ENCODE peak calls at places on chromosome 7, in five cellular contexts. Z is A549, J is GM12878, M is H1, F is HepG2. L is an unnamed sample.

GRCh38 chr7:12951397-12951801 is 264.0 kb downstream of the ARL4A start:
- DNase-seq in Z (peak), J (no peak), M (no peak), F (no peak), L (peak)

GRCh38 chr7:1070544-1071342 is 17.2 kb upstream of the GPER1 start:
- DNase-seq in Z (no peak), J (no peak), M (no peak), F (no peak), L (no peak)

GRCh38 chr7:38413784-38414183 is 140.3 kb upstream of the TARP start:
- DNase-seq in Z (no peak), J (no peak), M (no peak), F (no peak), L (no peak)

GRCh38 chr7:158270856-158271413 is 316.7 kb downstream of the PTPRN2 start:
- DNase-seq in Z (no peak), J (no peak), M (no peak), F (no peak), L (no peak)

GRCh38 chr7:5330288-5330687 is 47.5 kb downstream of the SLC29A4 start:
- DNase-seq in Z (no peak), J (no peak), M (no peak), F (no peak), L (no peak)

GRCh38 chr7:129363-130221 is 62.8 kb upstream of the FAM20C start:
- DNase-seq in Z (no peak), J (no peak), M (no peak), F (no peak), L (no peak)

GRCh38 chr7:14590206-14590605 is 312.3 kb downstream of the DGKB start:
- DNase-seq in Z (no peak), J (no peak), M (no peak), F (no peak), L (no peak)

GRCh38 chr7:99121496-99122021 is 22.3 kb downstream of the SMURF1 start:
- DNase-seq in Z (no peak), J (no peak), M (no peak), F (no peak), L (no peak)

GRCh38 chr7:2785071-2785500 is 59.0 kb downstream of the GNA12 start:
- DNase-seq in Z (no peak), J (peak), M (no peak), F (no peak), L (no peak)

GRCh38 chr7:98105942-98106544 is 619 bp upstream of the LMTK2 start:
- DNase-seq in Z (no peak), J (no peak), M (no peak), F (peak), L (no peak)

GRCh38 chr7:64630496-64630895 is 35.4 kb upstream of the ZNF107 start:
- DNase-seq in Z (no peak), J (no peak), M (no peak), F (peak), L (peak)

GRCh38 chr7:29895557-29895956 is 89.2 kb downstream of the WIPF3 start:
- DNase-seq in Z (no peak), J (no peak), M (no peak), F (no peak), L (no peak)

DNA sequence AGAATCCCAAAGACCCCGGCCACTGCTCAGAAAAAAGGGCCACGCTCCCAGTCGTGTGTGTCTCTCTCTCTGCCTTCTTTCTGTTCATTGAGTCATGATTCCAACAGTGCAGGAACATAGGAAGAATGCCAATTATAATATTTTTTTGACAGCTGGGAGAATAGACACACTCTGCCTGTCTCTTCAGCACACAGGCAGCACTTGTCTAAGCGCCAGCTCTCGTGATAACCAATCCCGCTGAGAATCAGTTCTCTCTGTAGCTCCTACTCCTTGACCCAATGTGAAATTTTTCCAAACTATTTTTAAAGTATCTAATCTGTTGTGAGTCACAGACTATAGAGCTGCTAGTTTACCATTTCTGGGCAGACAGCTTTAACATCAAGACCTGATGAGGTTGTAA is 145.7 kb upstream of the RHEB start:
- DNase-seq in Z (no peak), J (no peak), M (no peak), F (no peak), L (no peak)
- TF ChIP-seq HDAC2 in Z (no peak), J (no peak), M (no peak), F (no peak), L (no peak)

DNA sequence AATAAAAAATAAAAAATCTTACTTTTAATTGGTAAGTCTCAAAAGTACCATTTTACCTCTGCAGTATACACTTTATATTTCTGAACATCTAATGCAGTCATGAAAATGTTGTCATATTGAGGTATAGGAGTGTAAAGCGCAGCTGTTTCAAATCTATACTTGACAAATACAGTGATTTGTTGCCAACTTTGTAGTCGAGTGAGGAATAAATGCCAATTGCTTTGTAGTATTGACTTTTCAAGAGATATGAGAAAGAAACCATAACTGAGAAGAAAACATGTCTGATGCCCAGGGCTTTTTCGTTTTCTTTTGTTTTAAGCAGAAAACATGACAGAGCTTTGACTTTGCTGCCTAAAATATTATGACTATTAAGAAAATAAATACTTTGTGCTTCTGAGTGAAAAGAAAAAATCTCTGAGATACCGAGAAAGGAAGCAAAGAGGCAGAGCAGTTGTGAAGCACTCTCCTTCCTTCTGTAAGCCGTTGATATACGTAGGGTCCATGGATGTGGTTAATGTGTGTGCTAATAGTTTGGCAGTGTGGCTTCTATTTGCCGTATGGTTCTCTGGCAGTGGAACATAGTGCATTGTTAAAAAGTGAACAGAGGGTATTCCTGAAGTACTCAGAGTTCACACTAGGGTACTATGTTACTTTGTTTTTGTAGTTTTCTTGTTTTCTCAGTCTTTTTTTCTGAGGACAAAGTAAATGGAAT is 38.2 kb downstream of the AVL9 start:
- DNase-seq in Z (no peak), J (no peak), M (no peak), F (no peak), L (no peak)
- TF ChIP-seq HDAC2 in Z (no peak), J (no peak), M (no peak), F (no peak), L (no peak)

DNA sequence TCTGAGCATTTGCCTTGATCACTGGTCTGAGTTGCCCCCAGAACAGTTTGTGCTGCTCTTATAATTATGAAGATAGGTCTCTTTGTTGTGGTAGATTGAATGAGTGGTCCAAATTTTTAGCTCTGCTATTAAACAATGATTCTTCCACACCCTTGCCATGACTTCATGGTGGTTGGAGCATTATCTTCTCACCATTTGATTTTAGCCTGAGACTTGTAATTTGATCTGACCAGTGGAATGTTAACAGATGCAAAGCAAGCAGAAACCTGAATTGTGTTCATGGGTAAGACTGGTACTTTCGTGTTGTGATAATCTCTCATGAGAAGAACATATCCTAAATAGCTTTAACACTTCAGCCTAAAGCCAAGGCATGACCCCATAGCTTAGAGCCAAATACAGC is 139.1 kb downstream of the TFPI2 start:
- DNase-seq in Z (no peak), J (no peak), M (no peak), F (no peak), L (no peak)
- TF ChIP-seq HDAC2 in Z (no peak), J (no peak), M (no peak), F (no peak), L (no peak)

DNA sequence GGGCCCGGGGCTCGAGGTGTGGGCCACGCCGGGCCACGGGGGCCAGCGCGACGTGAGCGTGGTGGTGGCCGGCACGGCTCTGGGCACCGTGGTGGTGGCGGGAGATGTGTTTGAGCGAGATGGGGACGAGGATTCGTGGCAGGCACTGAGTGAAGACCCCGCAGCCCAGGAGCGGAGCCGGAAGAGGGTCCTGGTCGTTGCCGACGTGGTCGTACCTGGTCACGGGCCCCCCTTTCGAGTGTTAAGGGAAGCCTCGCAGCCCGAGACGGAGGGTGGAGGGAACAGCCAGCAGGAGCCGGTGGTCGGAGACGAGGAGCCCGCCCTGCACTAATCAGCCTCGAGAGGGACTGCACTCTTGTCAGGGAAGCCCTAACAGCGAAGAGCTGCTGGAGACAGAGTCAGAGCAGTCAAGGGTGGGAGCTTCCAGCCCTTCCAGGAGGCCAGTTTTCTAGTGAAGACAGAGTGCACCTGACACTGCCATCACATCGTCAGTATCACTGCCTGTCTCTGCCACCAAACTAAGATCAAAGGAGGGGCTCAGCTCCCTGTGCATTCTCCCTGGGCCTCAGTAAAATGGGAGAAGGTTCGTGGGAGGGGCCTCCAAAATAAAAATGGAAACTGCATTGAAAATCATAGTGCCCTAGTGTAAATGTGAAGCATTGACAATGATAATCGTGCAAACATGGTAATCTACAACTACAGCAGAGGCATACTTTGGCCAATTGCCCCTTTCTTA is 1.3 kb downstream of the MBLAC1 start:
- DNase-seq in Z (no peak), J (no peak), M (peak), F (no peak), L (no peak)
- TF ChIP-seq HDAC2 in Z (no peak), J (no peak), M (no peak), F (no peak), L (no peak)

GRCh38 chr7:100827330-100828226 is at the start of gene EPHB4:
- DNase-seq in Z (peak), J (no peak), M (peak), F (peak), L (peak)
- TF ChIP-seq HDAC2 in Z (no peak), J (no peak), M (no peak), F (peak), L (peak)

DNA sequence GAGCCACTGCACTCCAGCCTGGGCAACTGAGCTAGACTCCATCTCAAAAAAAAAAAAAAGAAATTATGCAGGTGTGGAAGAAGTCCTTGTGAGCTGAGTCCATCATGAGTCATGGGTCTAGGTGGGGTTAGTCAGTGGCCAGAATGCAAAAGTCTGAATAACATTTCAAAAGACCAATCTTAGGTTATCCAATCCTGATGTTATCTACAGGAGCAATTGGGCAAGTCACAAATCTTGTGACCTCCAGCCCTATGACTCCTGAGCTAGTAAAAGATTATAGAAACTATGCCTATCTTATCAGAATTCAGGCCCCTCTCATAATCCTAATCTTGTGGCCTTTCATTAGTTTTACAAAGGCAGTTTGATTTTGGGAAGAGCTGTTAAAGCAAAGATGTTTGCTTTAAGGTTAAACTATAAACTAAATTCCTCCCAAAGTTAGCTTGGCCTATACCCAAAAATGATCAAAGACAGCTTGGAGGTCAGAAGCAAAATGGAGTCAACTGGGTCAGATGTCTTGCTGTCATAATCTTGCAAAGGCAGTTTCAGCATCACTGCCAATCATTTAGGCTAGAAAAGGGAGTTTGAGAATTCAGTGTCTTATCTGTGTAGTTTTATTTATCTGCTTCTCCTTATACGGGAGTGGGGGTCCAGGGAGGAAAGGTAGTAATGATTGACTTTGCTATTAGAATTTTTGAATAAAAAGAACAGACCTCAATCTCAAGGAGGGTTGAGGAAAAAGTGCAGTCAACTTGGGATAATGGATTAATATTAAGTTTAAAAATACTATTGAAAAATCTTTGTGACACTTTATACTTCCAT is 71.2 kb upstream of the TRIM24 start:
- DNase-seq in Z (peak), J (no peak), M (no peak), F (peak), L (peak)
- TF ChIP-seq HDAC2 in Z (no peak), J (no peak), M (no peak), F (peak), L (no peak)

DNA sequence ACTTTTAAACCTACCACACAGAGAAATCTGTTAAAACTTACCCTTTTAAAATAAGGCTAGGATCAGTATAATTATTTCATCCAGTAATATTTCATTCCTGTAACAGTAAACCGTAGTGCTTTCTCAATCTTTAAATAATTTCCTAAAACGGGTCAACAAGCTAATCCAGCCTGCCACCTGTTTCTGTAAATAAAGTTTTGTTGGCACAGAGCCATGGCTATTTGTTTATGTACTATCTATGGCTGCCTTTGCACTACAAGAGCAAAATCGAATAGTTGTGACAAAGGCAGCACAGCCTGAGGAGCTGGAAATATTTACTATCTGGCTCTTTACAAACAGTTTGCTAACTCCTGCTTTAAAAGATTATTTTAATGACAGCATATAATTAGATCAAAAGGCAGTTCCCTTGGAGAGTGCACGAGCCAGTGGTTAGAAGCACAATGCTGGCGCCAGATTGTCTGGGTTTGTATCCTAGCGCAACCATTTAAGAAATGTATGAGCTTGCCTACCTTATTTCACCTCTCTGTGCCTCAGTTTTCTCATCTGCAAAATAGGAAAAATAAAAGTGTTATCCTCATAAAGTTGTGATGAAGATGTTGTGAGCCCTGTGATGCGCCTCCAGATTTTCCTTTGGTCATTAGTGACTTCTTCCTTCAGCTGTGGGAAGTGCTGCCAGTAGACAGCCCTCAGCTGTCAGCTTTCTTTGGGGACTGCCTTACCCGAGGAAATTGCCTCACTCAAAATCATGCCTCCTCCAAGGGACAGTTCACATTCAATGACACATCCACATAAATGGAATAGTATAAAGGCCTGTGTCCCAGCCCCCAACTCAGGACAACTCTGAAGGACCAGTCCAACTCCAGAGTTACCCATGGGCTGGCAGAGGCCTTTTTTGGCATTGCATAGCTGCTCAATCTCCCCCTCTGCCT is 11.8 kb upstream of the MIOS start:
- DNase-seq in Z (no peak), J (no peak), M (no peak), F (no peak), L (no peak)
- TF ChIP-seq HDAC2 in Z (no peak), J (no peak), M (no peak), F (no peak), L (no peak)

GRCh38 chr7:140591178-140591902 is 49.3 kb downstream of the DENND2A start:
- DNase-seq in Z (no peak), J (no peak), M (no peak), F (no peak), L (no peak)

GRCh38 chr7:140585333-140585732 is 55.3 kb downstream of the DENND2A start:
- DNase-seq in Z (no peak), J (no peak), M (no peak), F (no peak), L (no peak)

GRCh38 chr7:140587243-140587642 is 53.4 kb downstream of the DENND2A start:
- DNase-seq in Z (no peak), J (no peak), M (no peak), F (no peak), L (no peak)

GRCh38 chr7:140581411-140581810 is 59.2 kb downstream of the DENND2A start:
- DNase-seq in Z (no peak), J (no peak), M (no peak), F (no peak), L (no peak)

GRCh38 chr7:140586517-140586916 is 54.1 kb downstream of the DENND2A start:
- DNase-seq in Z (no peak), J (no peak), M (no peak), F (no peak), L (no peak)
- TF ChIP-seq HDAC2 in Z (no peak), J (no peak), M (no peak), F (no peak), L (no peak)

GRCh38 chr7:127648986-127649385 is 3.0 kb upstream of the SND1 start:
- DNase-seq in Z (no peak), J (no peak), M (no peak), F (no peak), L (no peak)

GRCh38 chr7:127653396-127653795 is 1.4 kb downstream of the SND1 start:
- DNase-seq in Z (no peak), J (no peak), M (no peak), F (no peak), L (no peak)

GRCh38 chr7:127652333-127653248 is 597 bp downstream of the SND1 start:
- DNase-seq in Z (peak), J (no peak), M (no peak), F (no peak), L (no peak)

GRCh38 chr7:127651556-127652332 is at the start of gene SND1:
- DNase-seq in Z (peak), J (peak), M (peak), F (peak), L (peak)

DNA sequence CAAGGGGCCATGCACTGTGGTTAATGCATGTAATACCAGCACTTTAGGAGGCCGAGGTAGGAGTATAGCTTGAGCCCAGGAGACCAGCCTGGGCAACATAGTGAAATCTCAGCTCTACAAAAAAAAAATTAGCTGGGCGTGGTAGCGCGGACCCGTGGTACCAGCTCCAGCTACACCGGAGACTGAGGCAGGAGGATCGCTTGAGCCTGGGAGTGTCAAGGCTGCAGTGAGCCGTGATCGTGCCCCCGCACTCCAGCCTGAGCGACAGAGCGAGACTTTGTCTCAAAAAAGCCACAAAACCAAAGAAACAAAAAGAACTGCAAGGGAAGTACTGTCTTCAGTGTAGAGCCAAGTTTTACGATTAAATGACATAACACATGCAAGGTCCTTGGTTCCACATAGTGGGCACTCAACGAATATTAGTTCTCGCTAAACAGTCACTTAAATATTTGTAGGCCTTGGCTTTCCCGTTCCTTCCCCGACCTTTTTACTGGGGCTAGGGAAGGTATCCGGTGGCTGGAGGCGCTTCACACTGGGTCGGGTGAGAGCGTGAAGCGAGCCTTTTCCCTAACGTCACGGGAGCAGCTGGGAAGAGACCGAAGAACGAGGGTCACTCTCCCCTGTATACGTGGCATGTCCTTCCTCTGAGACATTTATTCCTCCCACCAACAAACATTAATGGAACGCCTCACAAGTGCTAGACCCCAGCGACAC is 995 bp upstream of the SND1 start:
- DNase-seq in Z (peak), J (no peak), M (no peak), F (no peak), L (no peak)
- TF ChIP-seq HDAC2 in Z (no peak), J (no peak), M (peak), F (no peak), L (no peak)

L was measured in K562.